ENCODE peak calls at places on chromosome 22, in seven cellular contexts. One of them, this sample, is unnamed.
A peak's percentile ranks its signal among the peaks of the same experiment; 100 is the strongest.

GRCh38 chr22:21038405-21038804 is 6.0 kb upstream of the SLC7A4 start:
- DNase-seq in aorta: no peak
- DNase-seq in AG04450: no peak
- DNase-seq in transverse colon: no peak
- DNase-seq in GM12878: no peak
- DNase-seq in RWPE1: no peak
- DNase-seq in substantia nigra: no peak
- DNase-seq in this sample: no peak

GRCh38 chr22:48405741-48406140 is 1421.9 kb downstream of the BRD1 start:
- DNase-seq in aorta: peak; percentile 11
- DNase-seq in AG04450: no peak
- DNase-seq in transverse colon: no peak
- DNase-seq in GM12878: no peak
- DNase-seq in RWPE1: no peak
- DNase-seq in substantia nigra: no peak
- DNase-seq in this sample: no peak

GRCh38 chr22:25362215-25362882 is 142.9 kb downstream of the CRYBB2 start:
- DNase-seq in aorta: peak; percentile 89
- DNase-seq in AG04450: no peak
- DNase-seq in transverse colon: peak; percentile 73
- DNase-seq in GM12878: no peak
- DNase-seq in RWPE1: peak; percentile 44
- DNase-seq in substantia nigra: peak; percentile 70
- DNase-seq in this sample: peak; percentile 45

GRCh38 chr22:41367039-41367679 is 14.6 kb upstream of the TEF start:
- DNase-seq in aorta: peak; percentile 99
- DNase-seq in AG04450: peak; percentile 93
- DNase-seq in transverse colon: peak; percentile 95
- DNase-seq in GM12878: no peak
- DNase-seq in RWPE1: peak; percentile 85
- DNase-seq in substantia nigra: peak; percentile 99
- DNase-seq in this sample: no peak

GRCh38 chr22:26981111-26981510 is 323.7 kb downstream of the MIAT start:
- DNase-seq in aorta: no peak
- DNase-seq in AG04450: no peak
- DNase-seq in transverse colon: no peak
- DNase-seq in GM12878: no peak
- DNase-seq in RWPE1: no peak
- DNase-seq in substantia nigra: no peak
- DNase-seq in this sample: no peak

GRCh38 chr22:39456262-39457046 is at the start of gene MGAT3:
- DNase-seq in aorta: peak; percentile 72
- DNase-seq in AG04450: no peak
- DNase-seq in transverse colon: no peak
- DNase-seq in GM12878: no peak
- DNase-seq in RWPE1: no peak
- DNase-seq in substantia nigra: peak; percentile 42
- DNase-seq in this sample: no peak

GRCh38 chr22:20567371-20567847 is 60.0 kb downstream of the MED15 start:
- DNase-seq in aorta: peak; percentile 59
- DNase-seq in AG04450: no peak
- DNase-seq in transverse colon: no peak
- DNase-seq in GM12878: no peak
- DNase-seq in RWPE1: peak; percentile 51
- DNase-seq in substantia nigra: no peak
- DNase-seq in this sample: no peak

GRCh38 chr22:47944941-47945340 is 1182.5 kb downstream of the TBC1D22A start:
- DNase-seq in aorta: no peak
- DNase-seq in AG04450: no peak
- DNase-seq in transverse colon: no peak
- DNase-seq in GM12878: no peak
- DNase-seq in RWPE1: no peak
- DNase-seq in substantia nigra: no peak
- DNase-seq in this sample: no peak

GRCh38 chr22:18121436-18122253 is 11.0 kb downstream of the TUBA8 start:
- DNase-seq in aorta: peak; percentile 67
- DNase-seq in AG04450: no peak
- DNase-seq in transverse colon: no peak
- DNase-seq in GM12878: no peak
- DNase-seq in RWPE1: no peak
- DNase-seq in substantia nigra: no peak
- DNase-seq in this sample: no peak

GRCh38 chr22:19059481-19060278 is 62.5 kb downstream of the DGCR2 start:
- DNase-seq in aorta: no peak
- DNase-seq in AG04450: no peak
- DNase-seq in transverse colon: no peak
- DNase-seq in GM12878: no peak
- DNase-seq in RWPE1: no peak
- DNase-seq in substantia nigra: no peak
- DNase-seq in this sample: no peak

GRCh38 chr22:21710156-21710555 is 25.4 kb downstream of the YPEL1 start:
- DNase-seq in aorta: no peak
- DNase-seq in AG04450: no peak
- DNase-seq in transverse colon: no peak
- DNase-seq in GM12878: no peak
- DNase-seq in RWPE1: peak; percentile 20
- DNase-seq in substantia nigra: no peak
- DNase-seq in this sample: no peak

GRCh38 chr22:48318575-48319320 is 1508.9 kb downstream of the BRD1 start:
- DNase-seq in aorta: peak; percentile 72
- DNase-seq in AG04450: no peak
- DNase-seq in transverse colon: peak; percentile 0
- DNase-seq in GM12878: no peak
- DNase-seq in RWPE1: no peak
- DNase-seq in substantia nigra: no peak
- DNase-seq in this sample: no peak

GRCh38 chr22:38737302-38738060 is 18.3 kb downstream of the SUN2 start:
- DNase-seq in aorta: no peak
- DNase-seq in AG04450: no peak
- DNase-seq in transverse colon: no peak
- DNase-seq in GM12878: no peak
- DNase-seq in RWPE1: no peak
- DNase-seq in substantia nigra: no peak
- DNase-seq in this sample: peak; percentile 47

GRCh38 chr22:43337385-43337784 is 5.8 kb downstream of the SCUBE1 start:
- DNase-seq in aorta: no peak
- DNase-seq in AG04450: no peak
- DNase-seq in transverse colon: no peak
- DNase-seq in GM12878: no peak
- DNase-seq in RWPE1: no peak
- DNase-seq in substantia nigra: no peak
- DNase-seq in this sample: no peak

GRCh38 chr22:38148252-38148651 is 33.4 kb downstream of the PLA2G6 start:
- DNase-seq in aorta: peak; percentile 14
- DNase-seq in AG04450: peak; percentile 11
- DNase-seq in transverse colon: no peak
- DNase-seq in GM12878: no peak
- DNase-seq in RWPE1: peak; percentile 22
- DNase-seq in substantia nigra: no peak
- DNase-seq in this sample: no peak

GRCh38 chr22:22201185-22201924 is 43.2 kb upstream of the VPREB1 start:
- DNase-seq in aorta: no peak
- DNase-seq in AG04450: peak; percentile 21
- DNase-seq in transverse colon: peak; percentile 64
- DNase-seq in GM12878: no peak
- DNase-seq in RWPE1: peak; percentile 23
- DNase-seq in substantia nigra: peak; percentile 30
- DNase-seq in this sample: peak; percentile 58

GRCh38 chr22:38870312-38870741 is 1.7 kb downstream of the CBX6 start:
- DNase-seq in aorta: peak; percentile 98
- DNase-seq in AG04450: peak; percentile 39
- DNase-seq in transverse colon: peak; percentile 93
- DNase-seq in GM12878: peak; percentile 45
- DNase-seq in RWPE1: peak; percentile 59
- DNase-seq in substantia nigra: peak; percentile 82
- DNase-seq in this sample: peak; percentile 74

GRCh38 chr22:17921871-17922821 is 102.2 kb downstream of the MICAL3 start:
- DNase-seq in aorta: no peak
- DNase-seq in AG04450: no peak
- DNase-seq in transverse colon: peak; percentile 53
- DNase-seq in GM12878: no peak
- DNase-seq in RWPE1: no peak
- DNase-seq in substantia nigra: no peak
- DNase-seq in this sample: no peak

GRCh38 chr22:40764743-40765441 is 54.3 kb downstream of the SLC25A17 start:
- DNase-seq in aorta: no peak
- DNase-seq in AG04450: no peak
- DNase-seq in transverse colon: no peak
- DNase-seq in GM12878: peak; percentile 31
- DNase-seq in RWPE1: no peak
- DNase-seq in substantia nigra: no peak
- DNase-seq in this sample: no peak

GRCh38 chr22:49600452-49600847 is 227.2 kb downstream of the BRD1 start:
- DNase-seq in aorta: peak; percentile 59
- DNase-seq in AG04450: no peak
- DNase-seq in transverse colon: no peak
- DNase-seq in GM12878: no peak
- DNase-seq in RWPE1: no peak
- DNase-seq in substantia nigra: no peak
- DNase-seq in this sample: no peak

GRCh38 chr22:43186272-43187170 is at the start of gene TTLL12:
- DNase-seq in aorta: no peak
- DNase-seq in AG04450: no peak
- DNase-seq in transverse colon: peak; percentile 56
- DNase-seq in GM12878: no peak
- DNase-seq in RWPE1: peak; percentile 63
- DNase-seq in substantia nigra: peak; percentile 58
- DNase-seq in this sample: peak; percentile 62

GRCh38 chr22:33162196-33162595 is 104.0 kb upstream of the SYN3 start:
- DNase-seq in aorta: no peak
- DNase-seq in AG04450: no peak
- DNase-seq in transverse colon: no peak
- DNase-seq in GM12878: no peak
- DNase-seq in RWPE1: no peak
- DNase-seq in substantia nigra: no peak
- DNase-seq in this sample: no peak

GRCh38 chr22:20579273-20580120 is 72.1 kb downstream of the MED15 start:
- DNase-seq in aorta: no peak
- DNase-seq in AG04450: no peak
- DNase-seq in transverse colon: no peak
- DNase-seq in GM12878: no peak
- DNase-seq in RWPE1: no peak
- DNase-seq in substantia nigra: no peak
- DNase-seq in this sample: no peak

GRCh38 chr22:28710889-28711285 is 30.7 kb downstream of the CHEK2 start:
- DNase-seq in aorta: no peak
- DNase-seq in AG04450: no peak
- DNase-seq in transverse colon: no peak
- DNase-seq in GM12878: no peak
- DNase-seq in RWPE1: no peak
- DNase-seq in substantia nigra: no peak
- DNase-seq in this sample: no peak

GRCh38 chr22:41777749-41778395 is 22.6 kb upstream of the CCDC134 start:
- DNase-seq in aorta: peak; percentile 9
- DNase-seq in AG04450: no peak
- DNase-seq in transverse colon: no peak
- DNase-seq in GM12878: no peak
- DNase-seq in RWPE1: no peak
- DNase-seq in substantia nigra: no peak
- DNase-seq in this sample: no peak

GRCh38 chr22:18970180-18970947 is 34.3 kb upstream of the PRODH start:
- DNase-seq in aorta: no peak
- DNase-seq in AG04450: no peak
- DNase-seq in transverse colon: no peak
- DNase-seq in GM12878: no peak
- DNase-seq in RWPE1: no peak
- DNase-seq in substantia nigra: no peak
- DNase-seq in this sample: no peak

GRCh38 chr22:49238181-49239141 is 589.2 kb downstream of the BRD1 start:
- DNase-seq in aorta: peak; percentile 53
- DNase-seq in AG04450: no peak
- DNase-seq in transverse colon: no peak
- DNase-seq in GM12878: no peak
- DNase-seq in RWPE1: no peak
- DNase-seq in substantia nigra: no peak
- DNase-seq in this sample: no peak

GRCh38 chr22:29798801-29799200 is 31.6 kb downstream of the UQCR10 start:
- DNase-seq in aorta: no peak
- DNase-seq in AG04450: no peak
- DNase-seq in transverse colon: no peak
- DNase-seq in GM12878: no peak
- DNase-seq in RWPE1: no peak
- DNase-seq in substantia nigra: no peak
- DNase-seq in this sample: no peak
- H3K27ac ChIP-seq in aorta: peak overlapping the region; percentile 31
- H3K27ac ChIP-seq in AG04450: peak overlapping the region; percentile 77
- H3K27ac ChIP-seq in transverse colon: peak overlapping the region; percentile 64
- H3K27ac ChIP-seq in GM12878: peak overlapping the region; percentile 51
- H3K27ac ChIP-seq in RWPE1: peak overlapping the region; percentile 88
- H3K27ac ChIP-seq in substantia nigra: peak overlapping the region; percentile 63
- H3K27ac ChIP-seq in this sample: peak overlapping the region; percentile 47

DNA sequence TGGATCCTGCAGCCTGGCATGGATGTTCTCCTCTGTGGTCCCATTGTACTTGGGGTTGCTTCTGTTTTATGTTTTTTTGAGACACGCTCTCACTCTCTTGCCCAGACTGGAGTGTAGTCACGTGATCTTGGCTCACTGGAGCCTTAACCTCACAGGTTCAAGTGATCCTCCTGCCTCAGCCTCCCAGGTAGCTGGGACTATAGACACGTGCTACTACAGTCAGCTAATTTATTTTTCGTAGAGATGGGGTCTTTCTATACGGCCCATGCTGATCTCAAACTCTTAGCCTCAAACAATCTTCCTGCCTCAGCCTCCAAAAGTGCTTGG is 10.0 kb upstream of the MYH9 start:
- DNase-seq in aorta: no peak
- DNase-seq in AG04450: no peak
- DNase-seq in transverse colon: no peak
- DNase-seq in GM12878: no peak
- DNase-seq in RWPE1: no peak
- DNase-seq in substantia nigra: no peak
- DNase-seq in this sample: no peak
- H3K27ac ChIP-seq in aorta: no peak overlapping the region
- H3K27ac ChIP-seq in AG04450: peak overlapping the region; percentile 47
- H3K27ac ChIP-seq in transverse colon: peak overlapping the region; percentile 80
- H3K27ac ChIP-seq in GM12878: no peak overlapping the region
- H3K27ac ChIP-seq in RWPE1: peak overlapping the region; percentile 86
- H3K27ac ChIP-seq in substantia nigra: no peak overlapping the region
- H3K27ac ChIP-seq in this sample: no peak overlapping the region

DNA sequence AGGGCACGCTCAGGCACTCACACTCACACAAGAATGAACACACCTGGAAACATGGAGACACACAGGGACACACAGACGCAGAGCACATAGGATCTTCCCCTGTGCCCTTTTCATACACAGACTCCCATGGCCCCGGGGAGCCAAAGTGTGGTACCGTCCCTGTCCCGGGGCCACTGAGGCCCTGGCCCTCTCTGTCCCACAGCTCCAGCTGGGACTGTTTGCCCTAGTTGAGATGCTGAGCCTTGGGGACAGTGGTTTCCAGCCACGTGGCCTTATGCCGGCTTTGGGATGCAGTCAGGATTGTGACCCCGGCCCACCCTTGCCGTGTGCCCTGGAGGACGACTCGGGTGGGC is 100.7 kb downstream of the BCR start:
- DNase-seq in aorta: no peak
- DNase-seq in AG04450: no peak
- DNase-seq in transverse colon: no peak
- DNase-seq in GM12878: no peak
- DNase-seq in RWPE1: no peak
- DNase-seq in substantia nigra: no peak
- DNase-seq in this sample: no peak
- H3K27ac ChIP-seq in aorta: peak overlapping the region; percentile 85
- H3K27ac ChIP-seq in AG04450: no peak overlapping the region
- H3K27ac ChIP-seq in transverse colon: peak overlapping the region; percentile 65
- H3K27ac ChIP-seq in GM12878: no peak overlapping the region
- H3K27ac ChIP-seq in RWPE1: peak overlapping the region; percentile 97
- H3K27ac ChIP-seq in substantia nigra: no peak overlapping the region
- H3K27ac ChIP-seq in this sample: peak overlapping the region; percentile 17

GRCh38 chr22:31087744-31088215 is 6.7 kb downstream of the SMTN start:
- DNase-seq in aorta: no peak
- DNase-seq in AG04450: no peak
- DNase-seq in transverse colon: no peak
- DNase-seq in GM12878: no peak
- DNase-seq in RWPE1: no peak
- DNase-seq in substantia nigra: no peak
- DNase-seq in this sample: no peak
- H3K27ac ChIP-seq in aorta: peak overlapping the region; percentile 49
- H3K27ac ChIP-seq in AG04450: no peak overlapping the region
- H3K27ac ChIP-seq in transverse colon: peak overlapping the region; percentile 97
- H3K27ac ChIP-seq in GM12878: no peak overlapping the region
- H3K27ac ChIP-seq in RWPE1: peak overlapping the region; percentile 86
- H3K27ac ChIP-seq in substantia nigra: no peak overlapping the region
- H3K27ac ChIP-seq in this sample: no peak overlapping the region